ENCODE peak calls at places on chromosomes 1 and 21, in six cellular contexts. O, Q, A, C, G and W are unnamed samples. For H3K4me1, the result is how much of the 10 kb centered on the place peaks cover.

GRCh38 chr21:34553199-34553952 is 41.4 kb upstream of the KCNE1 start:
- DNase-seq in O (no peak), Q (peak), A (peak), C (no peak), G (no peak), W (peak)

GRCh38 chr1:224539971-224540370 is 76.1 kb upstream of the CNIH3 start:
- DNase-seq in O (no peak), Q (no peak), A (peak), C (no peak), G (no peak), W (no peak)

GRCh38 chr1:8555582-8555981 is 237.7 kb downstream of the SLC45A1 start:
- DNase-seq in O (no peak), Q (no peak), A (no peak), C (no peak), G (no peak), W (no peak)

GRCh38 chr21:45556645-45557601 is 14.7 kb upstream of the SLC19A1 start:
- DNase-seq in O (peak), Q (no peak), A (no peak), C (no peak), G (no peak), W (peak)

GRCh38 chr1:10399487-10399917 is 638 bp downstream of the PGD start:
- DNase-seq in O (no peak), Q (no peak), A (peak), C (no peak), G (no peak), W (peak)

GRCh38 chr1:116154536-116154935 is 43.3 kb downstream of the MAB21L3 start:
- DNase-seq in O (no peak), Q (no peak), A (no peak), C (no peak), G (no peak), W (no peak)

GRCh38 chr21:29499734-29500343 is 201.1 kb downstream of the BACH1 start:
- DNase-seq in O (peak), Q (peak), A (no peak), C (peak), G (no peak), W (peak)

GRCh38 chr1:98098473-98098872 is 177.6 kb upstream of the DPYD start:
- DNase-seq in O (no peak), Q (no peak), A (no peak), C (no peak), G (no peak), W (no peak)

GRCh38 chr21:41147096-41147978 is 20.6 kb upstream of the BACE2 start:
- DNase-seq in O (no peak), Q (no peak), A (no peak), C (no peak), G (no peak), W (no peak)

GRCh38 chr21:34762761-34763160 is 94.0 kb downstream of the CLIC6 start:
- DNase-seq in O (no peak), Q (no peak), A (peak), C (no peak), G (no peak), W (peak)

GRCh38 chr1:209756608-209757445 is 974 bp downstream of the TRAF3IP3 start:
- DNase-seq in O (no peak), Q (no peak), A (no peak), C (no peak), G (no peak), W (no peak)

GRCh38 chr21:43644609-43645008 is 14.7 kb downstream of the HSF2BP start:
- DNase-seq in O (no peak), Q (no peak), A (peak), C (no peak), G (no peak), W (peak)

GRCh38 chr1:223012176-223012788 is 130.8 kb downstream of the TLR5 start:
- DNase-seq in O (no peak), Q (no peak), A (no peak), C (no peak), G (no peak), W (no peak)

GRCh38 chr1:209497729-209498128 is 85.8 kb upstream of the CAMK1G start:
- DNase-seq in O (no peak), Q (no peak), A (no peak), C (no peak), G (no peak), W (no peak)

GRCh38 chr1:243420968-243421675 is 165.3 kb downstream of the SDCCAG8 start:
- DNase-seq in O (no peak), Q (no peak), A (no peak), C (no peak), G (no peak), W (no peak)

GRCh38 chr1:47824721-47825120 is 172.5 kb downstream of the TRABD2B start:
- DNase-seq in O (no peak), Q (no peak), A (no peak), C (no peak), G (no peak), W (no peak)

GRCh38 chr1:12541274-12542137 is 76.5 kb downstream of the DHRS3 start:
- DNase-seq in O (no peak), Q (peak), A (peak), C (no peak), G (no peak), W (peak)

GRCh38 chr1:103496014-103496635 is 29.4 kb upstream of the RNPC3 start:
- DNase-seq in O (no peak), Q (no peak), A (peak), C (no peak), G (no peak), W (no peak)

GRCh38 chr1:158118713-158119402 is 61.8 kb upstream of the CD1D start:
- DNase-seq in O (peak), Q (no peak), A (no peak), C (no peak), G (no peak), W (no peak)

GRCh38 chr1:158116768-158117167 is 63.9 kb upstream of the CD1D start:
- DNase-seq in O (no peak), Q (no peak), A (no peak), C (no peak), G (no peak), W (no peak)

GRCh38 chr1:158117854-158118691 is 62.6 kb upstream of the CD1D start:
- DNase-seq in O (peak), Q (peak), A (peak), C (peak), G (no peak), W (peak)

GRCh38 chr1:158115126-158115525 is 65.6 kb upstream of the CD1D start:
- DNase-seq in O (no peak), Q (no peak), A (no peak), C (no peak), G (no peak), W (no peak)

GRCh38 chr1:158116311-158116710 is 64.4 kb upstream of the CD1D start:
- DNase-seq in O (peak), Q (no peak), A (no peak), C (no peak), G (no peak), W (no peak)
- H3K4me1 ChIP-seq in O (under half), Q (under half), A (under half), C (under half), G (under half), W (under half)

GRCh38 chr1:93344484-93344883 is 1.2 kb upstream of the DR1 start:
- DNase-seq in O (no peak), Q (no peak), A (no peak), C (no peak), G (no peak), W (no peak)
- H2BK15ac ChIP-seq in O (no peak), Q (no peak), A (no peak), C (no peak), G (no peak), W (no peak)

DNA sequence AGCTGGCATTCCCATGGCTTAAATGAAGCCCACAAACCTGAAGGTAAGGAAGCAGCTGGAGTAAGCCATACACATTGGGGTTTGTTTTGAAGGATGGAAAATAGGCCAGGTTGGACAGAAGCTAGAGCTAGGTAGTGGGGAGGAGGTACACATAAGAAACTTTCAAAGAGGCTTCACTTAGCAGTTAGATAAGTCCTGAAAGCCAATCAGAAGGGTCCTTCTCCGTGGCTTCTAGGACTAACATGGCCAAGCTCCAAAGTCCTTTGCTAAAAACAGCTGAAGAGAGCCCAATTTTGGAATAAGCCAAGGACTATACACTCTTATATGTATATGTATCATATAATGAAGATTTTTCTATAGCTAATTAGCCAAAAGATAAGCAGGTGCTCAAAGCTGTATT is 1.8 kb downstream of the EYA3 start:
- DNase-seq in O (no peak), Q (no peak), A (no peak), C (no peak), G (no peak), W (no peak)
- H3K4ac ChIP-seq in O (no peak), Q (no peak), A (peak), C (no peak), G (no peak), W (no peak)

GRCh38 chr1:3012511-3013291 is 8.6 kb upstream of the ACTRT2 start:
- DNase-seq in O (peak), Q (peak), A (no peak), C (peak), G (peak), W (no peak)

GRCh38 chr1:3014443-3015268 is 6.6 kb upstream of the ACTRT2 start:
- DNase-seq in O (no peak), Q (no peak), A (no peak), C (no peak), G (no peak), W (no peak)

GRCh38 chr1:3015269-3015635 is 6.0 kb upstream of the ACTRT2 start:
- DNase-seq in O (no peak), Q (no peak), A (no peak), C (no peak), G (no peak), W (no peak)

GRCh38 chr1:3013371-3014038 is 7.8 kb upstream of the ACTRT2 start:
- DNase-seq in O (no peak), Q (no peak), A (no peak), C (no peak), G (no peak), W (no peak)

DNA sequence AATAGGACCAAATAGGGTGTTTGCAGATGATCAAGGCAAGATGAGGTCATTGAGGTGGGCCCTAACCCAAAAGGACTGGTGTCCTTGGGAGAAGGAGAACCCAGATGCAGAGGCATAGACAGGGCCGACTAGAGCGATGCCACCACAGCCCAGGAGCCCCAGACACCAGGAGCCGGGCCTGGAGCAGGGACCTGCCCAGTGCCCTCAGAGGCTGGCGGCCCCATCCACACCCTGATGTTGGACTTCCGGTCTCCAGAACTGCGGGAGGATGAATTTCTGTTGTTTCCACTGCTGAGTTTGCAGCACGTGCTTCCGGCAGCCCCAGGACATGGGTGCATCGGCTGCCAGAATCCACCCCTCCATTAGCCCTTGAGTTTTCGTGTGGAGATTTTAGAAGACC is 7.2 kb upstream of the ACTRT2 start:
- DNase-seq in O (no peak), Q (no peak), A (no peak), C (no peak), G (no peak), W (no peak)
- H3K4me1 ChIP-seq in O (under half), Q (under half), A (under half), C (under half), G (under half), W (under half)